ENCODE peak calls at places on chromosomes 1 and 21, in six cellular contexts. I is psoas muscle, U is WTC11, T is HuH-7, G is mucosa of descending colon, V is iris pigment epithelial cell. K is an unnamed sample.

GRCh38 chr1:198467342-198467741 is 73.1 kb downstream of the ATP6V1G3 start:
- DNase-seq in U (no peak), G (peak), I (no peak), V (no peak), T (no peak), K (peak)

GRCh38 chr1:60388092-60388987 is 314.8 kb upstream of the C1orf87 start:
- DNase-seq in U (no peak), I (peak), T (no peak), V (peak), G (no peak), K (no peak)

GRCh38 chr1:51236548-51237312 is 657 bp downstream of the RNF11 start:
- DNase-seq in U (peak), G (peak), V (peak), I (peak), T (peak), K (peak)

GRCh38 chr21:46062471-46063211 is 35.3 kb upstream of the COL6A2 start:
- DNase-seq in I (no peak), V (no peak), G (peak), U (no peak), T (no peak), K (no peak)

GRCh38 chr1:45767035-45767434 is 16.6 kb upstream of the IPP start:
- DNase-seq in T (no peak), G (no peak), V (peak), I (no peak), U (no peak), K (no peak)

GRCh38 chr1:220483700-220484099 is 44.2 kb upstream of the MARK1 start:
- DNase-seq in G (no peak), V (no peak), T (no peak), U (no peak), I (no peak), K (no peak)

GRCh38 chr1:116483481-116484309 is 87.1 kb downstream of the CD58 start:
- DNase-seq in U (no peak), T (no peak), I (no peak), G (peak), V (no peak), K (peak)

GRCh38 chr1:42177551-42177981 is 13.0 kb upstream of the GUCA2A start:
- DNase-seq in G (peak), U (no peak), I (no peak), T (no peak), V (peak), K (peak)

GRCh38 chr1:13651279-13651678 is 48.7 kb upstream of the PRDM2 start:
- DNase-seq in I (no peak), G (no peak), T (no peak), U (no peak), V (peak), K (no peak)

GRCh38 chr1:113783254-113784103 is 24.2 kb upstream of the PHTF1 start:
- DNase-seq in I (no peak), U (no peak), G (peak), T (no peak), V (peak), K (peak)

GRCh38 chr1:31374511-31375196 is 1.8 kb upstream of the FABP3 start:
- DNase-seq in U (no peak), I (peak), G (no peak), T (no peak), V (peak), K (peak)

GRCh38 chr1:74005533-74005932 is 192.4 kb downstream of the LRRIQ3 start:
- DNase-seq in U (no peak), I (no peak), T (no peak), V (no peak), G (no peak), K (peak)

GRCh38 chr1:52460686-52461085 is 56.3 kb downstream of the PRPF38A start:
- DNase-seq in I (no peak), G (no peak), U (no peak), T (no peak), V (peak), K (no peak)

GRCh38 chr1:201791051-201791774 is 37.7 kb upstream of the IPO9 start:
- DNase-seq in T (no peak), V (peak), U (no peak), G (peak), I (no peak), K (no peak)

GRCh38 chr1:44235794-44236193 is 22.5 kb downstream of the DMAP1 start:
- DNase-seq in V (no peak), I (no peak), T (no peak), U (no peak), G (no peak), K (no peak)